ENCODE peak calls at places on chromosomes 6 and 20, in eight cellular contexts. L is GM23338; Y is Peyer's patch; A is tibial nerve; K is hepatocyte; W is K562; D is CD8-positive, alpha-beta T cell; V is right lobe of liver. H is an unnamed sample. For H3K4me1, the result is how much of the 10 kb centered on the place peaks cover.

GRCh38 chr6:140178550-140179334 is 804.3 kb upstream of the CITED2 start:
- DNase-seq in L (no peak), Y (no peak), A (no peak), K (no peak), W (no peak), D (no peak), V (no peak), H (no peak)

GRCh38 chr6:39086294-39086693 is 28.7 kb downstream of the SAYSD1 start:
- DNase-seq in L (no peak), Y (no peak), A (no peak), K (no peak), W (no peak), D (no peak), V (no peak), H (no peak)

GRCh38 chr6:165556116-165556843 is 106.8 kb downstream of the PDE10A start:
- DNase-seq in L (no peak), Y (no peak), A (no peak), K (no peak), W (no peak), D (no peak), V (no peak), H (no peak)

GRCh38 chr20:62363920-62364851 is 2.9 kb downstream of the LAMA5 start:
- DNase-seq in L (peak), Y (no peak), A (no peak), K (peak), W (no peak), D (no peak), V (peak), H (no peak)

GRCh38 chr20:37914672-37915433 is 11.9 kb downstream of the VSTM2L start:
- DNase-seq in L (peak), Y (no peak), A (no peak), K (peak), W (no peak), D (peak), V (no peak), H (no peak)

GRCh38 chr6:155628315-155628714 is 172.7 kb upstream of the NOX3 start:
- DNase-seq in L (no peak), Y (no peak), A (no peak), K (no peak), W (no peak), D (no peak), V (no peak), H (no peak)

GRCh38 chr20:5703542-5704215 is 46.5 kb upstream of the SHLD1 start:
- DNase-seq in L (no peak), Y (no peak), A (no peak), K (peak), W (no peak), D (no peak), V (no peak), H (no peak)

GRCh38 chr20:53078761-53079482 is 106.8 kb downstream of the TSHZ2 start:
- DNase-seq in L (no peak), Y (no peak), A (no peak), K (no peak), W (no peak), D (no peak), V (no peak), H (no peak)

GRCh38 chr6:4973972-4974885 is 29.6 kb downstream of the RPP40 start:
- DNase-seq in L (peak), Y (no peak), A (no peak), K (peak), W (no peak), D (no peak), V (no peak), H (no peak)

GRCh38 chr20:42936482-42936881 is 253.2 kb downstream of the PTPRT start:
- DNase-seq in L (no peak), Y (no peak), A (no peak), K (no peak), W (no peak), D (no peak), V (no peak), H (no peak)

GRCh38 chr20:42941629-42942028 is 248.1 kb downstream of the PTPRT start:
- DNase-seq in L (no peak), Y (no peak), A (no peak), K (no peak), W (no peak), D (no peak), V (no peak), H (no peak)

DNA sequence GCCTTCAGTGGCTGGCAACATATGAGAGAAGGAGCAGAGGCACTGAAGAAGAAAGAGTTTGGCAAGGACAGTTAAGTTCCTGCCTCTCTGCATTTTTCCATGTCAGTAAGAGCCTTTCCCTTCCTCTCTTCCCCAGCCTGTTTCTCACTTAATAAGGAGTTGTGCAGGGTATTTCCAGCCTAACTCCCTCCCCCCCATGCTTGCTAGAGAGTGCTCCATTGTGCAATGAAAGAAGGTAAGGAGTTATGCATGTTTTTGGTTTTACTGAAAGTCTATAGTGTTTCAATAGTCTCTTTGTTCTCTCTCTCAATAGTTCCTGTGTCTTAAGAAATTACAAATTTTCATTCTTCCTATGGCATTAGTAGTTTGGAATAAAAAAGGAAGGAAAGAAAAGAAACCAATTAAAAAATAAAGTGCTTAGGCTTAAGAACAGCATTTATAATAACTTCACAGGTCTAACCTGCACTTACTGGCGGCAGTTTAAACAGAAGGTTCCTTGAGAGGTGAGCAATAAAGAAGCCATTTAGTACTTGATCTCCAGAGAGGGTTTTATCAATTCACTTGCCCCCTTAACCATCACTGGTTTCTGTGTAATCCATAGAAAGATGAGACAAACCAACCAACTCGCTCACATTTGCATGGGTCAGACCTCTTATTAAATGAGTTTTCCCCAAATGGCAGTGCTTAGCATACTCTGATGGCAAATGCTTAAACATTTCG is 251.1 kb downstream of the PTPRT start:
- DNase-seq in L (no peak), Y (no peak), A (no peak), K (no peak), W (no peak), D (no peak), V (no peak), H (no peak)
- H3K4me1 ChIP-seq in L (under half), Y (under half), A (under half), K (under half), W (under half), D (under half), V (under half), H (under half)

DNA sequence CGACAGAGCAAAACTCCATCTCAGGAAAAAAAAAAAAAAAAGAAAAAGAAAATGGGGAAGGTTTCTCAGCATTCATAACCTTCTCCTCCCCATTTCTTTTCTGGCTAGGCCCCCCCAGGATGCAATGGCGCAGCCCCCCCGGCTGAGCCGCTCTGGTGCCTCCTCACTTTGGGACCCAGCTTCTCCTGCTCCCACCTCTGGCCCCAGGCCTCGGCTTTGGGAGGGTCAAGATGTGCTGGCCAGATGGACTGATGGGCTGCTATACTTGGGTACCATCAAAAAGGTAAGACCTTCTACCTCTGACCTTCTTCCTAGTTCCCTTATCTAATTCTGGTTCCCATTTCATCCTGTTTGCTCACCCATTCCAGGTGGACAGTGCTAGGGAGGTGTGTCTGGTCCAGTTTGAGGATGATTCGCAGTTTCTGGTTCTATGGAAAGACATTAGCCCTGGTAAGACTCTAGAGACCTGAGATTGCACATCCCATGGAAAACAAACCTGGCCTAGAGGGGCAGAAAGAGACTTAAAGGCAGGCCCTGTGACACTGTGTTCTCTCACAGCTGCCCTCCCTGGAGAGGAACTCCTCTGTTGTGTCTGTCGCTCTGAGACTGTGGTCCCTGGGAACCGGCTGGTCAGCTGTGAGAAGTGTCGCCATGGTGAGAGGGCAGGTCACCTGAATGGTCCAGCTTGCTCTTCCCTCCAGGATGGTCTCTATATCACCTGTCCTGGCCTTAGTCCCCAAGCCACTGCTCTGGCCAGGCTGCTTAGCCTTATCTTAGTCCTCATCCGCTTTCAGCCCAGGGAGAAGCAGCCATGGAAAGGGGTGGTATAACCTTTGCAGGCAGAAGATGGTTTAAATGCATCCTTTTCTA is 1.6 kb downstream of the PHF1 start:
- DNase-seq in L (no peak), Y (no peak), A (no peak), K (no peak), W (no peak), D (no peak), V (no peak), H (no peak)
- H3K4me1 ChIP-seq in L (under half), Y (under half), A (under half), K (under half), W (under half), D (half or more), V (under half), H (half or more)

GRCh38 chr6:13526339-13526717 is 38.9 kb upstream of the GFOD1 start:
- DNase-seq in L (no peak), Y (no peak), A (no peak), K (no peak), W (no peak), D (no peak), V (no peak), H (no peak)
- H3K4me1 ChIP-seq in L (under half), Y (under half), A (under half), K (under half), W (under half), D (under half), V (under half), H (under half)

GRCh38 chr6:35230498-35230897 is 16.7 kb downstream of the SCUBE3 start:
- DNase-seq in L (no peak), Y (no peak), A (no peak), K (no peak), W (no peak), D (no peak), V (no peak), H (no peak)
- H3K4me1 ChIP-seq in L (under half), Y (under half), A (under half), K (under half), W (under half), D (under half), V (under half), H (under half)

DNA sequence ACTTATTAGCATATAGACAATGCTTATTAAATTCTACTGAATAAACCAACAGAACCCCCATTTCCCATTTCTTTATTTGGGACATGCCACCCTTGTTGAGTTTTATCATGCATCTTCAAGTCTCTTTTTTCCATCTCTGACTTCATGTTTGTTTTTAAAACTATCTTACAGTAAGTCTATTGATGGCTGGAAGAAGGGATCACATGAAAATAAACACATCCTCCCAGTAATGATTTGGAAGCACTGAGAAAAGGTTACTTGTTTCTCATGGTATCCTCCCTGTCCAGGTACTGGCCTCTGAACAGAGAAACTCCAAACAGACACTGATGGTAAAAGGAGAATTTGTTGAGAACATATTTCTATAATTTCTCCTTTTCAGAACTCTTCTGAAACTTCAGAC is 74.9 kb downstream of the KIF13A start:
- DNase-seq in L (no peak), Y (no peak), A (no peak), K (no peak), W (no peak), D (no peak), V (no peak), H (no peak)
- H3K4me1 ChIP-seq in L (under half), Y (under half), A (under half), K (under half), W (under half), D (under half), V (under half), H (under half)

GRCh38 chr20:20414640-20415274 is 46.9 kb downstream of the INSM1 start:
- DNase-seq in L (no peak), Y (no peak), A (no peak), K (no peak), W (no peak), D (no peak), V (no peak), H (no peak)

GRCh38 chr20:20411841-20412240 is 43.9 kb downstream of the INSM1 start:
- DNase-seq in L (no peak), Y (no peak), A (no peak), K (no peak), W (no peak), D (no peak), V (no peak), H (no peak)

GRCh38 chr20:20413801-20414200 is 45.9 kb downstream of the INSM1 start:
- DNase-seq in L (no peak), Y (no peak), A (no peak), K (no peak), W (no peak), D (no peak), V (no peak), H (no peak)

GRCh38 chr20:20411382-20411781 is 43.5 kb downstream of the INSM1 start:
- DNase-seq in L (no peak), Y (no peak), A (no peak), K (no peak), W (no peak), D (no peak), V (no peak), H (no peak)

GRCh38 chr20:20412750-20413149 is 44.8 kb downstream of the INSM1 start:
- DNase-seq in L (no peak), Y (no peak), A (no peak), K (no peak), W (no peak), D (no peak), V (no peak), H (no peak)
- H3K4me1 ChIP-seq in L (under half), Y (under half), A (under half), K (under half), W (under half), D (under half), V (under half), H (under half)

DNA sequence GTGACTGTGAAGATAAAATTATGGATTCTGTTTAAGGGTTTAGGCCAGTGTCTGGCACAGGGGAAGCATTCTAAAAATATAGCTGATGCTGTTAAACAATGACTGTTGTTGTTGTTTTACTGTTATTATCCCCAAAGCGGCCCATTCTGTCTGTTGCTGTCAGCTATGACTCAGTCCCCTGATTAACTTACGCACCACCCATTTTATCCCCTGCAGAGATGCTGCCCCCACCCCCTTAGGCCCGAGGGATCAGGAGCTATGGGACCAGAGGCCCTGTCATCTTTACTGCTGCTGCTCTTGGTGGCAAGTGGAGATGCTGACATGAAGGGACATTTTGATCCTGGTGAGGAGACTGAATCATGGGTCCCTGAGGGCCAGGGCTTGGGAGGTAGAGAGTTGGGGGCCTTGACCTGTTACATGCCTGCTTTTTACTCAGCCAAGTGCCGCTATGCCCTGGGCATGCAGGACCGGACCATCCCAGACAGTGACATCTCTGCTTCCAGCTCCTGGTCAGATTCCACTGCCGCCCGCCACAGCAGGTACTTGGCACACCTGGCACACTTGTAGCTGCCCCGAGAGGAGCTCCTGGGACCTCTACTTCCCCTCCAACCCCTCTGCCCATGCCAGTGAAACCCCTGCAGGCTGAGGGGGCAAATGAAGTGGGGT is 4.3 kb downstream of the DDR1 start:
- DNase-seq in L (no peak), Y (no peak), A (no peak), K (no peak), W (peak), D (no peak), V (no peak), H (no peak)
- H3K4me1 ChIP-seq in L (under half), Y (under half), A (half or more), K (under half), W (under half), D (under half), V (under half), H (under half)

DNA sequence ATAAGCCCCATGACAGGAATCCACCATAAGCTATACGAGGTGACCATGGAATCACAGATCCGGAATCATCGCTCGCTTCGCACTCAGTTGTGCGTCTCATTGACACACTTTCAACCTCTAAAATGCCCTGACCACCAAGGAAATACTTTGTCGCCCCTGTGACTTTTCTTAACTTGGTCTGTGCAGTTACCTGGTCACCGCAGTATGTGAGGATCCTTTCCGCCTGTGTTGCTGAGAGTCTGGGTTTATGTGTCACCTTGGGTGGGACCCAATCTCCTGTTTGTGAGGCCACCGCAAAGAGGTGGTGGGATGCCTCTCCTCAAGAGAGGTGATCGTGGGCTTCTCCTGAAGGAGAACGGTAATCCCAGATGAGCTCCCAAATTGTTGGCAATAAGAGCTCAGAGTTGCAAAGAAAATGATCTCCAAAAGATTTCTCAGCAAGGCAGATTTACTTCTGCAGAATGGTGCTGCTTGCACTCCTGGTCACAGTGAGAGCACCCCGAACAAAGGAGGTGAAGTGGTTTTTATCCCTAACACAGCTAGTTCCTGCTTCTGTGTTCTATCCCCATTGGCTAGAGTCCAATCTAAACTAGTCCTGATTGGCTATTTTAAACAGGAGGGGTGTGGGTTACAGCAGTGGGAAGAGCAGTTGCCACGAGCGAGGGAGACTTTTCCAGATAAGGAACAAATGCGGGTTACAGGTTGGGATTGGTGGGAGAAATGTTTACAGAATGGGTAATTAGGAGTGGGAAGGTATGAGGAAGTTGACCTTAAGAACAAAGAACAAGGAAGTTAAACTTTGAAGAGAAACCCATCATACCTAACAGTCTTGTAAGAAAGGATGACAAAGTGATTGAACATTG is 9.1 kb upstream of the ZNFX1 start:
- DNase-seq in L (peak), Y (no peak), A (no peak), K (peak), W (no peak), D (no peak), V (no peak), H (no peak)
- H3K4me1 ChIP-seq in L (under half), Y (under half), A (under half), K (half or more), W (half or more), D (under half), V (under half), H (under half)

GRCh38 chr20:41670631-41671030 is 52.5 kb upstream of the CHD6 start:
- DNase-seq in L (no peak), Y (no peak), A (no peak), K (no peak), W (no peak), D (no peak), V (no peak), H (no peak)

GRCh38 chr20:41671143-41671542 is 53.0 kb upstream of the CHD6 start:
- DNase-seq in L (no peak), Y (no peak), A (no peak), K (no peak), W (no peak), D (no peak), V (no peak), H (no peak)

GRCh38 chr20:41672282-41672681 is 54.1 kb upstream of the CHD6 start:
- DNase-seq in L (no peak), Y (no peak), A (no peak), K (no peak), W (no peak), D (no peak), V (no peak), H (no peak)

GRCh38 chr20:41668057-41668749 is 50.0 kb upstream of the CHD6 start:
- DNase-seq in L (no peak), Y (no peak), A (no peak), K (no peak), W (no peak), D (no peak), V (no peak), H (no peak)

DNA sequence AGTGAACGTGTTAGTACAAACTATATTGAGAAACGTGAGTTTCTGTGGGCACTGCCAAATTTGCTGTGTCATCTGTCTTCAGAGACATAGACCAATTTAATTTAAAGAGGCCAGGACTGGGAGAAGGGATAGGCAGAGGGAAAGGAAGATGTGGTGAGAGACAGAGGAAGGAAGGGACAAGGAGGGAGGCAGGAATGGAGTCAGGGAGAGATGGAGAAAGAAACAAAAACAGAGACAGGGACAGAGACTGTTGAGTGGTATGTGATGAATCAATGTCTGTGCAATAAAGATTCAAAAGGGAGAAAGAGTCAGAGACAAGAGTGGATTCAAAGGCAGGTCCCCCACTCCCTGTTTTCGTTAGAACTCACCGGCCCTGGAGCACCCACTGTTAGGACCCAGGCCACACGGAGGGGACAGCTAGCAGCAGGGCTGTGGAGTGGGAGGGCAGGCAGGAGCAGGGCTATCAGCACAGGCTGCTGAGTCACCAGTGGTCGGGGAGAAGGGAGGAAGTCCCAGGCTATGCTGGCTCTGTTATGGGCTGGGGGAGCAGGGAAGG is 51.6 kb upstream of the CHD6 start:
- DNase-seq in L (peak), Y (no peak), A (no peak), K (no peak), W (peak), D (no peak), V (no peak), H (no peak)
- H3K4me1 ChIP-seq in L (under half), Y (under half), A (under half), K (under half), W (under half), D (under half), V (under half), H (under half)

H was measured in CD4-positive, alpha-beta memory T cell.